ENCODE peak calls at places on chromosome 6, in ten cellular contexts. S is right cardiac atrium, K is testis, N is left lung, V is fibroblast of lung, M is prostate gland, Q is psoas muscle, Z is Karpas-422, B is adrenal gland, G is Peyer's patch. Y is an unnamed sample.
A peak's percentile ranks its signal among the peaks of the same experiment; 100 is the strongest.

GRCh38 chr6:30234361-30234760 is 21.2 kb upstream of the TRIM26 start:
- DNase-seq in S (no peak), K (no peak), N (no peak), V (no peak), M (no peak), Q (no peak), Z (no peak), B (no peak), G (no peak), Y (no peak)

GRCh38 chr6:156948807-156949206 is 171.6 kb downstream of the ARID1B start:
- DNase-seq in S (no peak), K (no peak), N (no peak), V (peak; percentile 97), M (no peak), Q (no peak), Z (no peak), B (no peak), G (no peak), Y (no peak)

GRCh38 chr6:54847799-54848597 is 1.4 kb downstream of the FAM83B start:
- DNase-seq in S (no peak), K (no peak), N (no peak), V (peak; percentile 29), M (peak; percentile 12), Q (no peak), Z (no peak), B (no peak), G (no peak), Y (no peak)

GRCh38 chr6:166087246-166087645 is 80.4 kb downstream of the TBXT start:
- DNase-seq in S (no peak), K (no peak), N (no peak), V (no peak), M (no peak), Q (no peak), Z (no peak), B (no peak), G (no peak), Y (no peak)

GRCh38 chr6:93419304-93420162 is at the start of gene EPHA7:
- DNase-seq in S (peak; percentile 92), K (peak; percentile 98), N (peak; percentile 88), V (peak; percentile 89), M (peak; percentile 96), Q (peak; percentile 94), Z (no peak), B (peak; percentile 94), G (peak; percentile 87), Y (peak; percentile 94)

GRCh38 chr6:118895241-118895561 is 1.2 kb downstream of the ASF1A start:
- DNase-seq in S (no peak), K (no peak), N (no peak), V (no peak), M (no peak), Q (no peak), Z (no peak), B (no peak), G (no peak), Y (no peak)

GRCh38 chr6:47424436-47424836 is 53.2 kb upstream of the CD2AP start:
- DNase-seq in S (no peak), K (no peak), N (no peak), V (no peak), M (no peak), Q (no peak), Z (no peak), B (no peak), G (no peak), Y (no peak)

GRCh38 chr6:38760097-38760496 is 45.0 kb downstream of the DNAH8 start:
- DNase-seq in S (no peak), K (no peak), N (no peak), V (no peak), M (no peak), Q (no peak), Z (no peak), B (no peak), G (no peak), Y (no peak)

GRCh38 chr6:100257661-100258395 is 206.9 kb downstream of the SIM1 start:
- DNase-seq in S (no peak), K (no peak), N (no peak), V (peak; percentile 72), M (no peak), Q (no peak), Z (peak; percentile 48), B (no peak), G (no peak), Y (no peak)

GRCh38 chr6:109230444-109230843 is 135.1 kb downstream of the CEP57L1 start:
- DNase-seq in S (no peak), K (no peak), N (no peak), V (no peak), M (no peak), Q (no peak), Z (no peak), B (no peak), G (peak; percentile 78), Y (no peak)

GRCh38 chr6:108801331-108801730 is 46.9 kb upstream of the ARMC2 start:
- DNase-seq in S (no peak), K (no peak), N (no peak), V (no peak), M (no peak), Q (no peak), Z (no peak), B (no peak), G (no peak), Y (no peak)

GRCh38 chr6:71040043-71040442 is 83.2 kb upstream of the B3GAT2 start:
- DNase-seq in S (no peak), K (no peak), N (no peak), V (no peak), M (no peak), Q (no peak), Z (no peak), B (no peak), G (no peak), Y (no peak)

GRCh38 chr6:128368213-128369000 is 152.0 kb downstream of the PTPRK start:
- DNase-seq in S (no peak), K (no peak), N (no peak), V (peak; percentile 20), M (no peak), Q (no peak), Z (no peak), B (no peak), G (no peak), Y (no peak)

GRCh38 chr6:16043171-16044142 is 85.4 kb upstream of the MYLIP start:
- DNase-seq in S (no peak), K (no peak), N (no peak), V (no peak), M (no peak), Q (no peak), Z (no peak), B (no peak), G (no peak), Y (no peak)

GRCh38 chr6:30766461-30767157 is 22.3 kb upstream of the IER3 start:
- DNase-seq in S (peak; percentile 46), K (no peak), N (no peak), V (no peak), M (no peak), Q (no peak), Z (no peak), B (peak; percentile 33), G (no peak), Y (peak; percentile 43)

GRCh38 chr6:169316651-169317050 is 63.0 kb upstream of the THBS2 start:
- DNase-seq in S (no peak), K (no peak), N (no peak), V (peak; percentile 9), M (no peak), Q (no peak), Z (no peak), B (no peak), G (no peak), Y (no peak)

GRCh38 chr6:169315830-169316614 is 62.4 kb upstream of the THBS2 start:
- DNase-seq in S (no peak), K (no peak), N (no peak), V (no peak), M (no peak), Q (no peak), Z (no peak), B (no peak), G (no peak), Y (no peak)

GRCh38 chr6:169310983-169311382 is 57.3 kb upstream of the THBS2 start:
- DNase-seq in S (no peak), K (no peak), N (no peak), V (no peak), M (no peak), Q (no peak), Z (no peak), B (no peak), G (no peak), Y (no peak)

GRCh38 chr6:169312658-169313346 is 59.2 kb upstream of the THBS2 start:
- DNase-seq in S (peak; percentile 30), K (peak; percentile 37), N (no peak), V (peak; percentile 20), M (no peak), Q (no peak), Z (no peak), B (no peak), G (no peak), Y (no peak)

GRCh38 chr6:169313347-169314010 is 59.8 kb upstream of the THBS2 start:
- DNase-seq in S (no peak), K (no peak), N (no peak), V (no peak), M (no peak), Q (no peak), Z (no peak), B (no peak), G (no peak), Y (no peak)
- H3K4me1 ChIP-seq in S (no peaks in the 10 kb centered on the region), K (no peaks in the 10 kb centered on the region), N (no peaks in the 10 kb centered on the region), V (no peaks in the 10 kb centered on the region), M (no peaks in the 10 kb centered on the region), Q (no peaks in the 10 kb centered on the region), Z (no peaks in the 10 kb centered on the region), B (no peaks in the 10 kb centered on the region), G (no peaks in the 10 kb centered on the region), Y (no peaks in the 10 kb centered on the region)

DNA sequence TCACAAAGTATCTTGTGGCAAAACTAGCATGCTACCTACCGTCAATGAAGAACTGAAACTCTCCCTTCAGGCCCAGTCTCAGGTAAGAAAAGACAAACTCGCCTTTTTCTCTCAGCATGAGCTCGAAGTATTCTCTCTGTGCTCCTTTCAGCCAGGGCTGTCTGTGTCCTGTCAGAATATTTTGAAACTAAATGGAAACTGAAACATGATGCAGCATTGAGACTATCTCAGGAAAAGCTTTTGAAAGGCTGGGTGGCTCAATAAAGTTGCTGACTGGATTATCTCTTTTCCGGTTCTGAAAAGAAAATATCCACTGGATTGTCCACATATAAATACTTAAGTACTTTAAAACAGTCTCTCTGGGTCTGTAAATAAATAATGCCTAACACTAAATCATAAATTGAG is 718 bp downstream of the CALHM5 start:
- DNase-seq in S (no peak), K (no peak), N (no peak), V (no peak), M (no peak), Q (no peak), Z (no peak), B (no peak), G (no peak), Y (no peak)
- H3K27ac ChIP-seq in S (peak overlapping the region; percentile 99), K (peak overlapping the region; percentile 65), N (peak overlapping the region; percentile 57), V (peak overlapping the region; percentile 93), M (peak overlapping the region; percentile 67), Q (peak overlapping the region; percentile 75), Z (no peak overlapping the region), B (peak overlapping the region; percentile 33), G (peak overlapping the region; percentile 61), Y (peak overlapping the region; percentile 86)

GRCh38 chr6:4805553-4806307 is 29.5 kb downstream of the CDYL start:
- DNase-seq in S (peak; percentile 17), K (peak; percentile 82), N (peak; percentile 49), V (peak; percentile 48), M (peak; percentile 34), Q (peak; percentile 70), Z (peak; percentile 57), B (peak; percentile 34), G (peak; percentile 74), Y (peak; percentile 60)
- H3K9me3 ChIP-seq in S (no peaks in the 10 kb centered on the region), K (no peaks in the 10 kb centered on the region), N (peaks cover 2% of the 10 kb centered on the region), V (no peaks in the 10 kb centered on the region), M (no peaks in the 10 kb centered on the region), Q (no peaks in the 10 kb centered on the region), Z (no peaks in the 10 kb centered on the region), B (no peaks in the 10 kb centered on the region), G (no peaks in the 10 kb centered on the region), Y (no peaks in the 10 kb centered on the region)

GRCh38 chr6:137811121-137811911 is 55.7 kb upstream of the TNFAIP3 start:
- DNase-seq in S (peak; percentile 61), K (peak; percentile 86), N (peak; percentile 90), V (peak; percentile 87), M (peak; percentile 49), Q (peak; percentile 62), Z (peak; percentile 41), B (peak; percentile 68), G (peak; percentile 72), Y (peak; percentile 41)
- H3K4me1 ChIP-seq in S (peaks cover 1% of the 10 kb centered on the region), K (peaks cover 4% of the 10 kb centered on the region), N (peaks cover 7% of the 10 kb centered on the region), V (no peaks in the 10 kb centered on the region), M (no peaks in the 10 kb centered on the region), Q (no peaks in the 10 kb centered on the region), Z (peaks cover 6% of the 10 kb centered on the region), B (no peaks in the 10 kb centered on the region), G (no peaks in the 10 kb centered on the region), Y (peaks cover 40% of the 10 kb centered on the region)

Y was measured in heart left ventricle.